ENCODE peak calls at places on chromosome X, in four cellular contexts. E is AG10803, H is head of caudate nucleus, Q is gastrocnemius medialis. Y is an unnamed sample.

GRCh38 chrX:2769615-2770014 is 17.8 kb downstream of the XG start:
- DNase-seq in E (no peak), H (no peak), Q (no peak), Y (no peak)

GRCh38 chrX:49186125-49187027 is at the start of gene PRICKLE3:
- DNase-seq in E (peak; percentile 52), H (peak; percentile 48), Q (peak; percentile 86), Y (peak; percentile 91)

GRCh38 chrX:103565752-103566151 is 19.6 kb upstream of the TCEAL4 start:
- DNase-seq in E (peak; percentile 60), H (no peak), Q (no peak), Y (no peak)

GRCh38 chrX:116170444-116170843 is at the start of gene AGTR2:
- DNase-seq in E (no peak), H (no peak), Q (no peak), Y (no peak)

GRCh38 chrX:147378767-147379166 is 533.0 kb upstream of the FMR1 start:
- DNase-seq in E (no peak), H (no peak), Q (no peak), Y (no peak)

GRCh38 chrX:62928906-62929305 is 422.2 kb downstream of the SPIN4 start:
- DNase-seq in E (no peak), H (no peak), Q (no peak), Y (no peak)

GRCh38 chrX:3271485-3272186 is 74.8 kb downstream of the MXRA5 start:
- DNase-seq in E (peak; percentile 90), H (no peak), Q (no peak), Y (no peak)

GRCh38 chrX:9873952-9874351 is 87.7 kb downstream of the SHROOM2 start:
- DNase-seq in E (no peak), H (peak; percentile 48), Q (no peak), Y (no peak)

GRCh38 chrX:94288972-94289371 is 615.0 kb downstream of the FAM133A start:
- DNase-seq in E (no peak), H (no peak), Q (no peak), Y (no peak)

GRCh38 chrX:139759637-139760036 is 51.7 kb upstream of the MCF2 start:
- DNase-seq in E (peak; percentile 26), H (no peak), Q (no peak), Y (no peak)

GRCh38 chrX:10444204-10444603 is 176.2 kb downstream of the MID1 start:
- DNase-seq in E (no peak), H (no peak), Q (no peak), Y (no peak)

GRCh38 chrX:84501798-84502628 is at the start of gene HDX:
- DNase-seq in E (peak; percentile 80), H (peak; percentile 79), Q (peak; percentile 72), Y (peak; percentile 86)

GRCh38 chrX:68355629-68355920 is 77.7 kb downstream of the OPHN1 start:
- DNase-seq in E (no peak), H (no peak), Q (no peak), Y (no peak)

GRCh38 chrX:152823657-152824056 is 6.9 kb downstream of the CETN2 start:
- DNase-seq in E (no peak), H (no peak), Q (no peak), Y (no peak)

GRCh38 chrX:107654778-107655761 is 26.8 kb downstream of the PRPS1 start:
- DNase-seq in E (peak; percentile 90), H (peak; percentile 7), Q (peak; percentile 58), Y (peak; percentile 51)

GRCh38 chrX:15738686-15739016 is 581 bp downstream of the CA5B start:
- DNase-seq in E (no peak), H (no peak), Q (no peak), Y (no peak)

GRCh38 chrX:99301990-99302389 is 1108.1 kb downstream of the PCDH19 start:
- DNase-seq in E (no peak), H (no peak), Q (no peak), Y (no peak)

GRCh38 chrX:26160301-26160700 is at the start of gene MAGEB6B:
- DNase-seq in E (no peak), H (no peak), Q (no peak), Y (no peak)